ENCODE peak calls at places on chromosome 3, in five cellular contexts. One of them, this sample, is unnamed. For H3K4me1, the result is how much of the 10 kb centered on the place peaks cover.

GRCh38 chr3:169501777-169502320 is 161.7 kb downstream of the MECOM start:
- DNase-seq in mucosa of descending colon: no peak
- DNase-seq in spleen: no peak
- DNase-seq in K562: no peak
- DNase-seq in left lung: no peak
- DNase-seq in this sample: no peak

GRCh38 chr3:79820089-79820488 is 52.3 kb upstream of the ROBO1 start:
- DNase-seq in mucosa of descending colon: no peak
- DNase-seq in spleen: no peak
- DNase-seq in K562: no peak
- DNase-seq in left lung: no peak
- DNase-seq in this sample: no peak

GRCh38 chr3:56870436-56870835 is 68.7 kb upstream of the ARHGEF3 start:
- DNase-seq in mucosa of descending colon: no peak
- DNase-seq in spleen: no peak
- DNase-seq in K562: no peak
- DNase-seq in left lung: no peak
- DNase-seq in this sample: no peak

GRCh38 chr3:60146121-60146520 is 1096.3 kb upstream of the CFAP20DC start:
- DNase-seq in mucosa of descending colon: no peak
- DNase-seq in spleen: no peak
- DNase-seq in K562: no peak
- DNase-seq in left lung: no peak
- DNase-seq in this sample: no peak

GRCh38 chr3:196280689-196281463 is 6.7 kb downstream of the PCYT1A start:
- DNase-seq in mucosa of descending colon: no peak
- DNase-seq in spleen: no peak
- DNase-seq in K562: no peak
- DNase-seq in left lung: no peak
- DNase-seq in this sample: no peak

GRCh38 chr3:46845397-46845859 is 17.8 kb downstream of the MYL3 start:
- DNase-seq in mucosa of descending colon: no peak
- DNase-seq in spleen: no peak
- DNase-seq in K562: peak
- DNase-seq in left lung: no peak
- DNase-seq in this sample: peak

GRCh38 chr3:64977308-64978100 is 289.7 kb upstream of the ADAMTS9 start:
- DNase-seq in mucosa of descending colon: no peak
- DNase-seq in spleen: no peak
- DNase-seq in K562: no peak
- DNase-seq in left lung: no peak
- DNase-seq in this sample: peak

GRCh38 chr3:58041826-58042324 is 33.7 kb downstream of the FLNB start:
- DNase-seq in mucosa of descending colon: no peak
- DNase-seq in spleen: no peak
- DNase-seq in K562: no peak
- DNase-seq in left lung: no peak
- DNase-seq in this sample: peak

GRCh38 chr3:126270145-126270811 is 86.9 kb downstream of the KLF15 start:
- DNase-seq in mucosa of descending colon: peak
- DNase-seq in spleen: no peak
- DNase-seq in K562: no peak
- DNase-seq in left lung: peak
- DNase-seq in this sample: no peak

GRCh38 chr3:169811606-169812123 is 1.0 kb upstream of the LRRIQ4 start:
- DNase-seq in mucosa of descending colon: peak
- DNase-seq in spleen: no peak
- DNase-seq in K562: no peak
- DNase-seq in left lung: no peak
- DNase-seq in this sample: no peak

GRCh38 chr3:148379763-148380162 is 317.9 kb upstream of the AGTR1 start:
- DNase-seq in mucosa of descending colon: peak
- DNase-seq in spleen: no peak
- DNase-seq in K562: no peak
- DNase-seq in left lung: no peak
- DNase-seq in this sample: peak

GRCh38 chr3:189308594-189308993 is 136.8 kb downstream of the TPRG1 start:
- DNase-seq in mucosa of descending colon: no peak
- DNase-seq in spleen: no peak
- DNase-seq in K562: no peak
- DNase-seq in left lung: no peak
- DNase-seq in this sample: no peak

GRCh38 chr3:58047806-58048205 is 39.6 kb downstream of the FLNB start:
- DNase-seq in mucosa of descending colon: no peak
- DNase-seq in spleen: no peak
- DNase-seq in K562: no peak
- DNase-seq in left lung: no peak
- DNase-seq in this sample: no peak

GRCh38 chr3:187958432-187959003 is 195.4 kb upstream of the LPP start:
- DNase-seq in mucosa of descending colon: peak
- DNase-seq in spleen: peak
- DNase-seq in K562: no peak
- DNase-seq in left lung: peak
- DNase-seq in this sample: no peak

GRCh38 chr3:196412704-196413103 is 19.5 kb downstream of the UBXN7 start:
- DNase-seq in mucosa of descending colon: no peak
- DNase-seq in spleen: no peak
- DNase-seq in K562: no peak
- DNase-seq in left lung: no peak
- DNase-seq in this sample: no peak

GRCh38 chr3:46461971-46462910 is 2.5 kb downstream of the LTF start:
- DNase-seq in mucosa of descending colon: no peak
- DNase-seq in spleen: peak
- DNase-seq in K562: no peak
- DNase-seq in left lung: no peak
- DNase-seq in this sample: no peak

GRCh38 chr3:179702271-179702947 is 49.6 kb downstream of the USP13 start:
- DNase-seq in mucosa of descending colon: no peak
- DNase-seq in spleen: no peak
- DNase-seq in K562: no peak
- DNase-seq in left lung: no peak
- DNase-seq in this sample: no peak

GRCh38 chr3:105956311-105956710 is 87.5 kb upstream of the CBLB start:
- DNase-seq in mucosa of descending colon: no peak
- DNase-seq in spleen: no peak
- DNase-seq in K562: no peak
- DNase-seq in left lung: no peak
- DNase-seq in this sample: no peak

GRCh38 chr3:95705786-95706418 is 1108.5 kb upstream of the EPHA6 start:
- DNase-seq in mucosa of descending colon: no peak
- DNase-seq in spleen: no peak
- DNase-seq in K562: no peak
- DNase-seq in left lung: no peak
- DNase-seq in this sample: no peak

DNA sequence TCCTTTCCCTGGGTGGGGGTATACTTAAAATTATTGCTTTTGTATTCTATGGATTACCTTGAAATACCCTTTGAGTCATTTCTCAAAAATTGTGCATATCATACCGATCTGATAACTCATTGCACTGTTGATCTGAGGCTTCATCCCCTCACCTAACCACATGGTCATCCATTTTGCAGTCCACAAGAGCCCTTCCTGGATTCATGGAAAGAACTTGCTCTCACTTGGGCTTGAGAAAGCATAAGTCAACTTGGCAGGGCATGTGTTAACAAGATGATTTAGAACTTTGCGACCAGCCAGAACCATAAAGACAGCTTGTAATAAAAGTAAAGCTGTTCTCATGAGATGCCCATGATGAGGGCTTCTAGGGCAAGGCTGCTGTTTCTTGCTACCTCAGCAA is 22.2 kb downstream of the MME start:
- DNase-seq in mucosa of descending colon: no peak
- DNase-seq in spleen: no peak
- DNase-seq in K562: no peak
- DNase-seq in left lung: no peak
- DNase-seq in this sample: no peak
- H3K4me1 ChIP-seq in mucosa of descending colon: under half
- H3K4me1 ChIP-seq in spleen: under half
- H3K4me1 ChIP-seq in K562: under half
- H3K4me1 ChIP-seq in left lung: under half
- H3K4me1 ChIP-seq in this sample: under half

GRCh38 chr3:112351036-112351435 is 18.1 kb downstream of the CD200 start:
- DNase-seq in mucosa of descending colon: no peak
- DNase-seq in spleen: no peak
- DNase-seq in K562: no peak
- DNase-seq in left lung: no peak
- DNase-seq in this sample: no peak
- H3K4me1 ChIP-seq in mucosa of descending colon: under half
- H3K4me1 ChIP-seq in spleen: under half
- H3K4me1 ChIP-seq in K562: under half
- H3K4me1 ChIP-seq in left lung: under half
- H3K4me1 ChIP-seq in this sample: under half

DNA sequence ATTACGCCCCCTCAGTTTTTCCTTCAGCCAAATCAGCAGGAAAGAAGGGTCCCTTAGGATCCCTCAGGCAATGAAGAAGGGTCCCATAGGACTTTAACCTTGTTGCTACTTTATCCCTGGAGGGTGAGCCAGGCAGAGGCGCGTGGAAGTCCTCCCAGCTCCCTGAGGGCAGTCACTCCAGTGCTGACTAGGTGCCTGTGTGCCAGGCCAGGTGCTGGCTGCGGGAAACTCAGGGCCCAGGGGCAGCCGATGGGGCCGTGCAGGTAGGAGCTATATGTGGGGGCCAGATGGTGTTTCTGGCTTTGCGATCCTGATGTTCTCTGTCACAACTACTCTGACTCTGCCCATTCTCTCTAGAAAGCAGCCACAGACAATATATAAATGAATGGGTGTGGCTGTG is 42.8 kb upstream of the IQSEC1 start:
- DNase-seq in mucosa of descending colon: no peak
- DNase-seq in spleen: peak
- DNase-seq in K562: no peak
- DNase-seq in left lung: peak
- DNase-seq in this sample: no peak
- H3K4me1 ChIP-seq in mucosa of descending colon: under half
- H3K4me1 ChIP-seq in spleen: under half
- H3K4me1 ChIP-seq in K562: under half
- H3K4me1 ChIP-seq in left lung: under half
- H3K4me1 ChIP-seq in this sample: under half

DNA sequence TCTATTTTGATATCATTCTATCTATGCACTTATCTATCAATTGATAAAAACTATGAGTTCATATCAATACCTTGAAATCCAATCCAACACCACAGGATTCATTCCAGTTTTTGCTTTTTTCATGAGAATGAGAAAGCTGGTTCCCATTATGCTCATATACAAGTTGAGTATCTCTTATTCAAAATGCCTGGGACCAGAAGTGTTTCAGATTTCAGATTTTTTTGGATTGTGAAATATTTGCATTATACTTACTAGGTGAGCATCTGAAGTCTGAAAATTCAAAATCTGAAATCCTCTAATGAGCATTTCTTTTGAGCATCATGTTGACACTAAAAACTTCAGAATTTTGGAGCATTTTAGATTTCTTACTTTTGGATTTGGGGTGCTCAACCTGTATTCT is 67.8 kb upstream of the DCBLD2 start:
- DNase-seq in mucosa of descending colon: no peak
- DNase-seq in spleen: no peak
- DNase-seq in K562: no peak
- DNase-seq in left lung: no peak
- DNase-seq in this sample: no peak
- H3K4me1 ChIP-seq in mucosa of descending colon: under half
- H3K4me1 ChIP-seq in spleen: under half
- H3K4me1 ChIP-seq in K562: under half
- H3K4me1 ChIP-seq in left lung: under half
- H3K4me1 ChIP-seq in this sample: under half

This sample was measured in NT2/D1.